ENCODE peak calls at places on chromosome 10, in seven cellular contexts. C is sigmoid colon, Y is transverse colon, O is A673, G is ovary, I is foreskin keratinocyte, W is coronary artery. L is an unnamed sample.
A peak's percentile ranks its signal among the peaks of the same experiment; 100 is the strongest.

GRCh38 chr10:78109210-78109609 is 75.5 kb downstream of the RPS24 start:
- DNase-seq in C (no peak), Y (no peak), O (no peak), G (no peak), I (no peak), W (no peak), L (no peak)

GRCh38 chr10:14658331-14659122 is 116.2 kb downstream of the FAM107B start:
- DNase-seq in C (no peak), Y (no peak), O (no peak), G (no peak), I (peak; percentile 94), W (no peak), L (peak; percentile 79)

GRCh38 chr10:28958468-28958867 is 281.1 kb downstream of the BAMBI start:
- DNase-seq in C (no peak), Y (no peak), O (no peak), G (no peak), I (no peak), W (no peak), L (no peak)

GRCh38 chr10:28220811-28221210 is 82.1 kb downstream of the MPP7 start:
- DNase-seq in C (no peak), Y (no peak), O (no peak), G (no peak), I (no peak), W (no peak), L (no peak)

GRCh38 chr10:76309744-76310441 is 878.5 kb downstream of the LRMDA start:
- DNase-seq in C (no peak), Y (no peak), O (peak; percentile 35), G (no peak), I (peak; percentile 48), W (no peak), L (no peak)

GRCh38 chr10:131684976-131685375 is 215.8 kb upstream of the PPP2R2D start:
- DNase-seq in C (peak; percentile 40), Y (no peak), O (no peak), G (no peak), I (no peak), W (no peak), L (no peak)

GRCh38 chr10:84177541-84178386 is 4.2 kb downstream of the GPR15LG start:
- DNase-seq in C (no peak), Y (no peak), O (no peak), G (no peak), I (peak; percentile 51), W (peak; percentile 61), L (no peak)

GRCh38 chr10:98264378-98265065 is 3.5 kb downstream of the LOXL4 start:
- DNase-seq in C (no peak), Y (no peak), O (no peak), G (no peak), I (no peak), W (no peak), L (no peak)

GRCh38 chr10:34045571-34046190 is 711.2 kb upstream of the NRP1 start:
- DNase-seq in C (no peak), Y (no peak), O (no peak), G (no peak), I (peak; percentile 63), W (no peak), L (no peak)

GRCh38 chr10:86100581-86101061 is 266.0 kb downstream of the GRID1 start:
- DNase-seq in C (no peak), Y (no peak), O (peak; percentile 55), G (no peak), I (no peak), W (peak; percentile 33), L (peak; percentile 60)

GRCh38 chr10:31147220-31147608 is 115.5 kb upstream of the ZNF438 start:
- DNase-seq in C (no peak), Y (no peak), O (no peak), G (no peak), I (peak; percentile 76), W (no peak), L (peak; percentile 42)

GRCh38 chr10:4242561-4243035 is 457.6 kb upstream of the KLF6 start:
- DNase-seq in C (peak; percentile 68), Y (no peak), O (peak; percentile 42), G (no peak), I (peak; percentile 71), W (no peak), L (no peak)

GRCh38 chr10:17113889-17114288 is 15.7 kb downstream of the CUBN start:
- DNase-seq in C (peak; percentile 71), Y (no peak), O (no peak), G (no peak), I (no peak), W (no peak), L (no peak)

GRCh38 chr10:79241990-79242619 is 105.2 kb upstream of the PPIF start:
- DNase-seq in C (peak; percentile 88), Y (peak; percentile 64), O (peak; percentile 60), G (peak; percentile 68), I (no peak), W (no peak), L (peak; percentile 79)

GRCh38 chr10:126247454-126247975 is 140.8 kb downstream of the ADAM12 start:
- DNase-seq in C (peak; percentile 83), Y (peak; percentile 13), O (peak; percentile 23), G (peak; percentile 67), I (peak; percentile 98), W (peak; percentile 92), L (peak; percentile 98)

GRCh38 chr10:87750001-87750651 is 67.9 kb downstream of the ATAD1 start:
- DNase-seq in C (no peak), Y (no peak), O (peak; percentile 77), G (no peak), I (peak; percentile 64), W (no peak), L (no peak)

GRCh38 chr10:110901954-110902819 is 16.8 kb downstream of the BBIP1 start:
- DNase-seq in C (peak; percentile 68), Y (no peak), O (no peak), G (no peak), I (peak; percentile 78), W (no peak), L (peak; percentile 93)

GRCh38 chr10:134205-134742 is 981 bp upstream of the ZMYND11 start:
- DNase-seq in C (no peak), Y (no peak), O (no peak), G (peak; percentile 56), I (peak; percentile 32), W (no peak), L (peak; percentile 15)

GRCh38 chr10:6151087-6151977 is 51.4 kb upstream of the PFKFB3 start:
- DNase-seq in C (peak; percentile 82), Y (peak; percentile 57), O (no peak), G (no peak), I (peak; percentile 39), W (no peak), L (no peak)

GRCh38 chr10:53841746-53842145 is 959.3 kb downstream of the PCDH15 start:
- DNase-seq in C (no peak), Y (no peak), O (no peak), G (no peak), I (no peak), W (no peak), L (no peak)

GRCh38 chr10:62899316-62899715 is 83.2 kb upstream of the EGR2 start:
- DNase-seq in C (no peak), Y (no peak), O (no peak), G (no peak), I (no peak), W (no peak), L (no peak)

GRCh38 chr10:106182542-106182941 is 982.0 kb downstream of the SORCS1 start:
- DNase-seq in C (no peak), Y (no peak), O (no peak), G (no peak), I (no peak), W (no peak), L (no peak)

GRCh38 chr10:1526427-1527055 is 210.8 kb downstream of the ADARB2 start:
- DNase-seq in C (peak; percentile 44), Y (no peak), O (peak; percentile 4), G (no peak), I (no peak), W (no peak), L (no peak)

GRCh38 chr10:3066317-3066931 is 924 bp upstream of the PFKP start:
- DNase-seq in C (no peak), Y (no peak), O (no peak), G (peak; percentile 54), I (no peak), W (no peak), L (no peak)

GRCh38 chr10:80153460-80153859 is 20.9 kb downstream of the PLAC9 start:
- DNase-seq in C (peak; percentile 65), Y (no peak), O (no peak), G (no peak), I (no peak), W (no peak), L (no peak)

DNA sequence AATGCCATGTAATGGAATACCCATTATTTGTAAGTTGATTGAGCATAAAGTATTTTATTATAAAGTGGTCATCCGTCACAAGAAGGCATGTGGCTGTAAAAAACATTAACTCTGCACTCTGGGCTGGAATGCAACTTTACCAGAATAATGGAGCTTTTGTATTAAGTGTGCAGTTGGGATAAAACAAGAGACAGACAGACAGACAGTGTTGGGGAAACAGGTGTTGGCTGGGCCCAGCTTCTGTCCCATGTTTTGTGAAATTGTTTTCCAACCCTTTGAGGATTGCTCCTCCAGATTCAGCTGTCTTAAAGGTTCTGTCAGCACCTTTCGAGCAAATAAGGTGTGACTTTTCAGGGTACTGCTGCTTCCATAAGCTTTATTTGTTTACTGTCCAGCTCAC is 67.9 kb upstream of the NFKB2 start:
- DNase-seq in C (no peak), Y (no peak), O (no peak), G (no peak), I (no peak), W (no peak), L (no peak)
- H3K27ac ChIP-seq in C (no peak overlapping the region), Y (no peak overlapping the region), O (no peak overlapping the region), G (no peak overlapping the region), I (no peak overlapping the region), W (no peak overlapping the region), L (no peak overlapping the region)

GRCh38 chr10:49831352-49832040 is 69.4 kb upstream of the OGDHL start:
- DNase-seq in C (no peak), Y (no peak), O (peak; percentile 92), G (no peak), I (peak; percentile 16), W (no peak), L (no peak)
- TF ChIP-seq CTCF in C (no peak), Y (no peak), O (no peak), G (no peak), I (no peak), W (no peak), L (no peak)

GRCh38 chr10:96229568-96230030 is 41.8 kb downstream of the BLNK start:
- DNase-seq in C (peak; percentile 81), Y (peak; percentile 86), O (peak; percentile 82), G (peak; percentile 29), I (peak; percentile 52), W (no peak), L (peak; percentile 68)
- H3K27ac ChIP-seq in C (no peak overlapping the region), Y (peak overlapping the region; percentile 53), O (no peak overlapping the region), G (no peak overlapping the region), I (no peak overlapping the region), W (no peak overlapping the region), L (no peak overlapping the region)

GRCh38 chr10:22986771-22987542 is 59.1 kb downstream of the ARMC3 start:
- DNase-seq in C (no peak), Y (no peak), O (peak; percentile 69), G (no peak), I (peak; percentile 9), W (no peak), L (peak; percentile 9)

GRCh38 chr10:22992075-22992474 is 64.2 kb downstream of the ARMC3 start:
- DNase-seq in C (no peak), Y (no peak), O (no peak), G (no peak), I (no peak), W (no peak), L (no peak)

GRCh38 chr10:22990443-22990842 is 62.6 kb downstream of the ARMC3 start:
- DNase-seq in C (no peak), Y (no peak), O (no peak), G (no peak), I (no peak), W (no peak), L (no peak)

GRCh38 chr10:22992621-22993020 is 64.8 kb downstream of the ARMC3 start:
- DNase-seq in C (no peak), Y (no peak), O (no peak), G (no peak), I (no peak), W (no peak), L (no peak)

GRCh38 chr10:22988581-22989360 is 60.9 kb downstream of the ARMC3 start:
- DNase-seq in C (peak; percentile 73), Y (peak; percentile 56), O (peak; percentile 76), G (peak; percentile 40), I (peak; percentile 38), W (no peak), L (peak; percentile 41)
- TF ChIP-seq CTCF in C (peak; percentile 87), Y (peak; percentile 87), O (peak; percentile 92), G (peak; percentile 45), I (peak; percentile 96), W (peak; percentile 86), L (peak; percentile 82)